ENCODE peak calls at places on chromosomes 16 and 17, in eight cellular contexts. R is astrocyte, X is cardiac muscle cell, F is tibial artery, E is HCT116, A is aorta, S is heart right ventricle, P is mammary epithelial cell. T is an unnamed sample. For H3K9me3, the result is how much of the 10 kb centered on the place peaks cover.

GRCh38 chr16:85996843-85997242 is 97.9 kb downstream of the IRF8 start:
- DNase-seq in R (no peak), X (no peak), F (no peak), E (no peak), A (no peak), S (no peak), P (no peak), T (no peak)

GRCh38 chr16:70590722-70591438 is 55.5 kb upstream of the IL34 start:
- DNase-seq in R (no peak), X (no peak), F (peak), E (no peak), A (peak), S (peak), P (no peak), T (no peak)

GRCh38 chr16:85089485-85089884 is 22.8 kb downstream of the CIBAR2 start:
- DNase-seq in R (peak), X (peak), F (no peak), E (no peak), A (no peak), S (no peak), P (peak), T (no peak)

GRCh38 chr17:67615011-67615561 is 102.7 kb upstream of the NOL11 start:
- DNase-seq in R (peak), X (no peak), F (peak), E (no peak), A (no peak), S (peak), P (peak), T (no peak)

GRCh38 chr17:40063034-40063765 is 435 bp downstream of the THRA start:
- DNase-seq in R (no peak), X (peak), F (peak), E (no peak), A (peak), S (peak), P (peak), T (peak)

GRCh38 chr16:14418795-14419225 is 211.2 kb downstream of the PARN start:
- DNase-seq in R (no peak), X (peak), F (peak), E (no peak), A (no peak), S (no peak), P (no peak), T (no peak)

GRCh38 chr17:18916816-18917496 is 35.0 kb upstream of the SLC5A10 start:
- DNase-seq in R (no peak), X (no peak), F (no peak), E (no peak), A (no peak), S (no peak), P (no peak), T (no peak)

GRCh38 chr17:7204335-7204734 is 15.3 kb downstream of the DLG4 start:
- DNase-seq in R (no peak), X (no peak), F (no peak), E (no peak), A (no peak), S (no peak), P (no peak), T (no peak)

GRCh38 chr17:66542183-66542966 is 240.0 kb downstream of the PRKCA start:
- DNase-seq in R (peak), X (peak), F (no peak), E (no peak), A (no peak), S (no peak), P (peak), T (no peak)

GRCh38 chr17:17684901-17685774 is 3.9 kb downstream of the RAI1 start:
- DNase-seq in R (no peak), X (peak), F (no peak), E (no peak), A (no peak), S (no peak), P (peak), T (no peak)

GRCh38 chr17:60640503-60640902 is 37.1 kb upstream of the BCAS3 start:
- DNase-seq in R (no peak), X (peak), F (no peak), E (no peak), A (no peak), S (no peak), P (no peak), T (no peak)

GRCh38 chr17:44775838-44776621 is 17.2 kb downstream of the ADAM11 start:
- DNase-seq in R (no peak), X (no peak), F (no peak), E (no peak), A (no peak), S (no peak), P (no peak), T (no peak)

GRCh38 chr17:7413346-7413985 is 5.8 kb downstream of the NLGN2 start:
- DNase-seq in R (peak), X (peak), F (no peak), E (no peak), A (no peak), S (no peak), P (peak), T (peak)

GRCh38 chr16:3687792-3688191 is 29.5 kb downstream of the TRAP1 start:
- DNase-seq in R (no peak), X (no peak), F (no peak), E (no peak), A (no peak), S (no peak), P (no peak), T (no peak)

GRCh38 chr16:89921699-89922476 is 1.3 kb upstream of the TUBB3 start:
- DNase-seq in R (peak), X (peak), F (peak), E (peak), A (peak), S (peak), P (peak), T (peak)

GRCh38 chr16:69187891-69188451 is 1.0 kb downstream of the SNTB2 start:
- DNase-seq in R (peak), X (peak), F (peak), E (no peak), A (no peak), S (peak), P (peak), T (peak)

GRCh38 chr17:320139-320538 is 32.5 kb downstream of the RPH3AL start:
- DNase-seq in R (no peak), X (peak), F (no peak), E (no peak), A (peak), S (no peak), P (no peak), T (no peak)

GRCh38 chr17:4116516-4116915 is 26.3 kb downstream of the ZZEF1 start:
- DNase-seq in R (no peak), X (no peak), F (no peak), E (no peak), A (no peak), S (no peak), P (no peak), T (no peak)

GRCh38 chr16:1494711-1495110 is 1.6 kb downstream of the TELO2 start:
- DNase-seq in R (no peak), X (peak), F (no peak), E (no peak), A (peak), S (peak), P (no peak), T (no peak)

GRCh38 chr16:78984887-78985464 is 615.6 kb downstream of the MAF start:
- DNase-seq in R (no peak), X (no peak), F (no peak), E (no peak), A (no peak), S (peak), P (no peak), T (no peak)

GRCh38 chr16:88086571-88087516 is 135.6 kb downstream of the BANP start:
- DNase-seq in R (no peak), X (no peak), F (no peak), E (no peak), A (peak), S (no peak), P (no peak), T (no peak)

GRCh38 chr17:17623904-17624303 is 32.4 kb upstream of the PEMT start:
- DNase-seq in R (no peak), X (no peak), F (no peak), E (no peak), A (no peak), S (no peak), P (no peak), T (no peak)

GRCh38 chr17:62626719-62627218 is 701 bp upstream of the MRC2 start:
- DNase-seq in R (peak), X (peak), F (peak), E (no peak), A (peak), S (peak), P (peak), T (peak)

GRCh38 chr16:4651842-4652241 is 27.2 kb downstream of the MGRN1 start:
- DNase-seq in R (no peak), X (no peak), F (no peak), E (no peak), A (no peak), S (no peak), P (no peak), T (no peak)

GRCh38 chr16:68902376-68903345 is 59.3 kb downstream of the TANGO6 start:
- DNase-seq in R (peak), X (peak), F (no peak), E (peak), A (no peak), S (no peak), P (peak), T (no peak)

GRCh38 chr17:81935709-81936084 is 1.4 kb downstream of the PYCR1 start:
- DNase-seq in R (no peak), X (no peak), F (no peak), E (no peak), A (peak), S (no peak), P (no peak), T (no peak)

GRCh38 chr17:28746611-28747045 is 2.8 kb downstream of the TRAF4 start:
- DNase-seq in R (no peak), X (no peak), F (no peak), E (no peak), A (peak), S (no peak), P (peak), T (no peak)

GRCh38 chr17:3827124-3827773 is 18.8 kb downstream of the NCBP3 start:
- DNase-seq in R (peak), X (peak), F (no peak), E (peak), A (no peak), S (no peak), P (peak), T (peak)

GRCh38 chr17:58321571-58322525 is 6.7 kb downstream of the TSPOAP1 start:
- DNase-seq in R (no peak), X (no peak), F (no peak), E (no peak), A (no peak), S (no peak), P (no peak), T (no peak)

GRCh38 chr17:69492410-69493071 is 78.0 kb downstream of the MAP2K6 start:
- DNase-seq in R (peak), X (peak), F (no peak), E (peak), A (no peak), S (no peak), P (peak), T (peak)

GRCh38 chr16:46896314-46896968 is 12.3 kb downstream of the GPT2 start:
- DNase-seq in R (peak), X (peak), F (no peak), E (no peak), A (no peak), S (no peak), P (no peak), T (no peak)

DNA sequence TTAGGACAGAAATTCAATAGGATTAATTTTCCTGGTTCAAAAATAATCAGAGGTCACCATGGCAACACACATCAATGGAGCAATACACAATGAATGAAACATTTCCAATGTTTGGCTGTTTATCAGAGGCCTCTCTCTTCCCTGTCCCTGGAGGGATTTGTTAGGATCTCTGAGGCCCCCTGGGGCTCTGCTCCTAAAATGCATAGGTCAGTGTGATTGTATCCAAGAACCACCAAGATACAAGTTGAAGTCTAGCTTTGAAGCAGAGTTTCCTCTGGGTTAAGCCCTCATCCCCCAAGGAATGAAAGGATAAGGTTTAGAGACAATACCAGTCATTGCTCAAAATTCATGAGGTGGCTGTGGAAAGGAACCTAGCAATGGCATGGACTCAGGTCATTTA is 561.2 kb upstream of the C16orf82 start:
- DNase-seq in R (no peak), X (no peak), F (no peak), E (no peak), A (no peak), S (no peak), P (no peak), T (no peak)
- H3K9me3 ChIP-seq in R (under half), X (under half), F (under half), E (under half), A (under half), S (under half), P (under half), T (under half)

GRCh38 chr17:36657763-36658490 is 56.5 kb downstream of the MRM1 start:
- DNase-seq in R (no peak), X (peak), F (no peak), E (no peak), A (no peak), S (no peak), P (no peak), T (no peak)
- H3K4me3 ChIP-seq in R (peak), X (peak), F (peak), E (no peak), A (no peak), S (peak), P (no peak), T (no peak)

DNA sequence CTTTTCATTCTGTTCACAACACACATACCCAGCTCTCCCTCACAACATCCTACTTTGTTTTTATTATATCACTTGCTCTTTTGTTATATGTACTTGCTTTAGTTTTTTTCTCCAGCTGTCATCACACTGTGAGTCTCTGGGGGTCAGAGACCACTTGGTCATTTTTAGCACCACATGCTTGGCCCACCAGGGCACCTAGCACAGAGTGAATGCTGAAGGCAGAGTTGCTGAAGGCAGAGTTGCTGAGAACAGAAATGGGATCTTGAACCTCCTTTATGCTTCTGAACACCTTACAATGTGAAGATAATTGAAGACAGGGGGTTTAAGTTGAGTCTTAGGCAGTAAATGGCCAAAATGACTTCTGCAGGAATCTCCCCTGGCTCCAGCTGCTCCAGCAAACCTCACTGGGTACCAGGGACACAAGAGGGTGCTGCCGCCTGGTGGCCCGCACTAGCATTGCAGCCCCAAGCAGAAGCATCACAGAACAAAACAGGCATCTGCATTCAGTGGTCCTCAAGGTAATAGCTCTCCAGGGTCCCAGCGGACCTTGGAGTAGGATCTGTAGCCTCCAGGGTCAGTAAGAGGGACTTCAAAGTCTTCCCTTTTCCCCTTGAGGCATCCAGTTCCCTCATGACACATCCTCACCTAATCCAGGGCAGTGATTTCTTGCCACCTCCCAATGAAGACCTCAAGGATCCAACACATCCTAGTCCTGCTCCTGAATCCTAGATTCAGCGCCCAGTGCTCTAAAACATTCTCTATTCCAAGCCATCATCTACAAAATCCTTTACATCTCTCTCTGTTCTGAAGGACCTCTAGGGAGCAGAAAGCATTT is 1972.6 kb downstream of the TP53TG3F start:
- DNase-seq in R (no peak), X (no peak), F (no peak), E (no peak), A (no peak), S (no peak), P (no peak), T (peak)
- H3K9me3 ChIP-seq in R (under half), X (under half), F (under half), E (under half), A (under half), S (under half), P (under half), T (under half)

GRCh38 chr17:43543771-43544575 is 2.2 kb downstream of the ETV4 start:
- DNase-seq in R (no peak), X (no peak), F (no peak), E (no peak), A (no peak), S (no peak), P (no peak), T (no peak)
- H3K4me3 ChIP-seq in R (peak), X (no peak), F (no peak), E (peak), A (no peak), S (no peak), P (peak), T (peak)

GRCh38 chr17:52737071-52737470 is 578.6 kb upstream of the CA10 start:
- DNase-seq in R (no peak), X (no peak), F (no peak), E (no peak), A (no peak), S (no peak), P (no peak), T (no peak)
- H3K9me3 ChIP-seq in R (under half), X (under half), F (under half), E (under half), A (under half), S (under half), P (under half), T (under half)

GRCh38 chr17:75573540-75573957 is 14.1 kb upstream of the MYO15B start:
- DNase-seq in R (no peak), X (no peak), F (no peak), E (no peak), A (no peak), S (no peak), P (no peak), T (no peak)

GRCh38 chr17:75575197-75575596 is 12.4 kb upstream of the MYO15B start:
- DNase-seq in R (no peak), X (no peak), F (no peak), E (no peak), A (no peak), S (no peak), P (no peak), T (no peak)

GRCh38 chr17:75572713-75573539 is 14.7 kb upstream of the MYO15B start:
- DNase-seq in R (no peak), X (no peak), F (no peak), E (no peak), A (no peak), S (no peak), P (no peak), T (no peak)

GRCh38 chr17:75574404-75575093 is 13.1 kb upstream of the MYO15B start:
- DNase-seq in R (no peak), X (no peak), F (no peak), E (no peak), A (no peak), S (no peak), P (no peak), T (no peak)

DNA sequence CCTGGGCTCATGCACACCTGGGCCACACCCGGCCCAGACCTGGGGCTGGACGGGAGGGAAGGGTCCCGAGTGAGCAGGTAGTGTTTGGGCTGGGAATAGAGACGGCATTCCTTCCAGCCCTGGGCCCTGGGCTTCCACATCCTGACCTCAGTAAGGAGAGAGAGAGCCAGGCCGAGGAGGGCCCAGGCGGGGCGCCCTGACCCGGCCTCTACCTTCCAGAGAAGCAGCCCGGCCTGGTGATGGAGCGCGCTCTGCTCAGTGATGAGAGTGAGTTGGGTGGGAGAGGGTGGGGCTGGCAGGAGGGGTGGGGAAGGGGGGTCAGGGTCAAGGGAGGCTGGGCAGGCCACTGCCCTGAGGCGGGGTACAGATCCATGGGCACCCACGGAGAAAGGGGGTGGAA is 13.6 kb upstream of the MYO15B start:
- DNase-seq in R (no peak), X (no peak), F (no peak), E (no peak), A (no peak), S (no peak), P (no peak), T (no peak)
- H3K4me3 ChIP-seq in R (no peak), X (no peak), F (no peak), E (no peak), A (no peak), S (no peak), P (no peak), T (no peak)

DNA sequence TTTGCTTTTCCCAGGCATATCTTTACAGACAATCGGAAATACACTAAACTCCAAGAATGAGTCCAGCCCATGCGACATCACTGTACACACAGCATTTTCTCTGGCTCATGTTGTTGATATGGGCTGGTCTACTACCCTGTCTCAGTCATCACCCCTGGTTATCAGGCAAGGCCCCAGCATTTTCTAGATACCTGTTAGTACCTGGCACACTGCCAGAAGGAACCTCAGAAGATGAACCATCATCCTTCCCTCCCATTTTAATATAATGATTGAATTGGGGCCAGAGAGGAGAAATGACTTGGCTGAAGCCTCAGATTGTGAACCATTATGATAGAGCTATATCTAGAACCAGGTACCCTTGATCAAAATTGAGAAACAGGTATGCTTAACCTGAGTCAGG is 406.2 kb downstream of the CDH11 start:
- DNase-seq in R (no peak), X (no peak), F (no peak), E (no peak), A (no peak), S (no peak), P (no peak), T (no peak)
- H3K9me3 ChIP-seq in R (under half), X (under half), F (under half), E (under half), A (under half), S (under half), P (under half), T (under half)

DNA sequence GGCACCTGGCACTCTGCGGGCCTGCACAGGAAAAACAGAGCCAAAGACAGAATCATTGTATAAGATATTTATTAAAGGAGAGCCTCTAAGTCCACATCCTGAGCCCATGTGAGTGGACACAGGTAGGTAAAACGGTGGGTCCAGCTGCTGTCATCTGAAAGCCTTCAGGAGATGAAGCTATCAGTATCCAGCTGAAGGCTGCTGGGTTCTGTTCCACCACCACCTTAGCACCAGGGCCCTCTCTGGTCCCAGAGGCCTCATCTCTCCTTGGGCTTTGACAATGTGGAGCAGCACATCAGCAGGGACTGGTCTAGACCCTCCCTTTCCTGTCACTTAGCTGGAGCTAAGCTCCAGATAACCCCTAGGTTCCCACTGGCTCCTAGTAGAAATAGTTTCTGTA is 7.3 kb downstream of the TMEM106A start:
- DNase-seq in R (no peak), X (no peak), F (no peak), E (no peak), A (no peak), S (no peak), P (no peak), T (no peak)
- H3K4me3 ChIP-seq in R (no peak), X (no peak), F (no peak), E (no peak), A (no peak), S (no peak), P (no peak), T (no peak)